ENCODE peak calls at places on chromosome 5, in six cellular contexts. I is IMR-90, D is SK-N-SH, R is mesenchymal stem cell, N is HCT116, L is PC-3. U is an unnamed sample.
A peak's percentile ranks its signal among the peaks of the same experiment; 100 is the strongest.

GRCh38 chr5:132263548-132264261 is 6.2 kb downstream of the PDLIM4 start:
- DNase-seq in I (peak; percentile 94), D (peak; percentile 29), R (peak; percentile 84), N (no peak), L (peak; percentile 72), U (no peak)

GRCh38 chr5:33588654-33589372 is 148.0 kb downstream of the TARS1 start:
- DNase-seq in I (no peak), D (peak; percentile 29), R (no peak), N (peak; percentile 47), L (peak; percentile 24), U (no peak)

GRCh38 chr5:94744906-94745305 is 126.4 kb downstream of the SLF1 start:
- DNase-seq in I (no peak), D (no peak), R (no peak), N (no peak), L (no peak), U (no peak)

GRCh38 chr5:78610163-78610583 is 38.4 kb downstream of the LHFPL2 start:
- DNase-seq in I (peak; percentile 67), D (no peak), R (peak; percentile 70), N (no peak), L (no peak), U (no peak)

GRCh38 chr5:139644646-139645494 is 3.3 kb upstream of the CXXC5 start:
- DNase-seq in I (no peak), D (peak; percentile 15), R (no peak), N (no peak), L (no peak), U (no peak)

GRCh38 chr5:155974369-155974768 is 352.6 kb upstream of the SGCD start:
- DNase-seq in I (no peak), D (no peak), R (no peak), N (no peak), L (no peak), U (no peak)

GRCh38 chr5:40676643-40677333 is 2.9 kb upstream of the PTGER4 start:
- DNase-seq in I (peak; percentile 87), D (no peak), R (peak; percentile 59), N (no peak), L (peak; percentile 92), U (no peak)

GRCh38 chr5:127014573-127014972 is 15.8 kb downstream of the MARCHF3 start:
- DNase-seq in I (no peak), D (no peak), R (no peak), N (no peak), L (no peak), U (no peak)

GRCh38 chr5:34789021-34789531 is 49.9 kb upstream of the TTC23L start:
- DNase-seq in I (peak; percentile 47), D (no peak), R (peak; percentile 37), N (no peak), L (no peak), U (no peak)

GRCh38 chr5:14663734-14664269 is 716 bp upstream of the OTULIN start:
- DNase-seq in I (no peak), D (peak; percentile 54), R (no peak), N (no peak), L (no peak), U (no peak)

GRCh38 chr5:172799416-172799815 is 28.4 kb upstream of the DUSP1 start:
- DNase-seq in I (no peak), D (no peak), R (no peak), N (no peak), L (no peak), U (no peak)

GRCh38 chr5:172800088-172800551 is 29.1 kb upstream of the DUSP1 start:
- DNase-seq in I (peak; percentile 98), D (no peak), R (peak; percentile 99), N (no peak), L (peak; percentile 64), U (no peak)

GRCh38 chr5:172797800-172798199 is 26.8 kb upstream of the DUSP1 start:
- DNase-seq in I (no peak), D (no peak), R (no peak), N (no peak), L (no peak), U (no peak)

GRCh38 chr5:172796306-172796705 is 25.3 kb upstream of the DUSP1 start:
- DNase-seq in I (no peak), D (no peak), R (no peak), N (no peak), L (no peak), U (no peak)

GRCh38 chr5:172798422-172799215 is 27.6 kb upstream of the DUSP1 start:
- DNase-seq in I (peak; percentile 94), D (no peak), R (peak; percentile 86), N (no peak), L (peak; percentile 91), U (no peak)
- H3K9ac ChIP-seq in I (peak overlapping the region; percentile 19), D (no peak overlapping the region), R (peak overlapping the region; percentile 67), N (no peak overlapping the region), L (peak overlapping the region; percentile 75), U (no peak overlapping the region)

DNA sequence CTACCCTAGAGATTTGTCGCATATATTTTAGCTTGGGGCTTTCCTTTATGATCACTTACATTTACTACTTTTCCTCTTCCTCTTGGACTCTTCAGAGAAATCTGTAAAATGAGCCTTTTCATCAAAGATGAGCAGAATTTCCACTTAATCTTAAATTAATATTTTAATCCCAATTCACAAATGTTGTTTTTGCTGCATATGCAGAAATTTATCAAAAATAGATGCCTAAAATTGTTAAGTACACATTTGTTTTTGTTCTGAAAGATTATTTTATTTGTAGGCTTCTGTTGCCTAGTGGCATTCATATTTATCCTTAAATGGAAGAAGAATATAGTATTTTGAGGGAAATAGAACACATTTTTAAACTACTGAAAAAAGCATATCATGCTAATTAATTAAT is 168.6 kb downstream of the CDH9 start:
- DNase-seq in I (no peak), D (no peak), R (no peak), N (no peak), L (no peak), U (no peak)
- H3K9ac ChIP-seq in I (no peak overlapping the region), D (no peak overlapping the region), R (no peak overlapping the region), N (no peak overlapping the region), L (no peak overlapping the region), U (no peak overlapping the region)

DNA sequence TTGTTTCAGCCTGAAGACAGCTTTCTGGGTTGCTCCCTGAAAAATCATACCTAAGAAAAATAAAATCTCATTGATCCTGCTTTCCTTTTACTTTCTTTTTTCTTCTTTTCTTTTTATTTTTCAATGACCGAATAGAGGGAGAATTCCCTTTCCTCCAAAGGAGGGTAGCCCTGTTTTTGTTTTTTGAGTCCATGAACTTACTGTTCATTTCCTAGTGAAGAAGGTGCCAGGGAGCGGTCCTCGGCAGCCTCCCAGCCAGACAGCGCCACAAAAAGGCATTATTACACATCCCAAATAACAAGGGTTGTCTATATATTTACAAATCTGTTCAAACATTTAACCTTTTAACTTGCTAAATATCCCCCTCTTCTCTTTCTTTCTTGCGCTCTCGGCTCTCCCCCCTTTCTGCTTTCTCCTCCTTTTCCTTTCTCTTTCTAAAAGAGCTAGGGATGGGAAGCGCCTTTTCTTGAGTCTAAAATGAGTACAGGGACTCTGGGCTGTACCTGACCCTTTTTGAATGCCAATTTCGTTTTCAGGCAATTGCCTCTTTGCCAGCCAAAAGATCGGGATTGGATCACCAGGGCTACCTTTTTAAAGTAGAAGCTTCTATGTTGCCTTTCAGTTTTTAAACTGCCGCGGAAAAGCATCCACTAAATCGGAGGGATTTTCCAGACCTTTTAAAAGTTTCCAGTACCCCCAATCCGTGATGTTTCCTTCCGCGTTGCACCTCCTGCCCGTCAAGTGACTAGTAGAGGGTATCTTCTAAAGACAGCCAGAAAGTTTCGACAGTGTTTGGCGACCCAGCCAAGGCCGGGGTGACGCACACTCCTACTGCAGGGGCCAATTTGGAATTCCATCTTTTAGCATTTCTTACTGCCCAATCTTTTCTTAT is 125.6 kb downstream of the TMEM161B start:
- DNase-seq in I (no peak), D (no peak), R (peak; percentile 18), N (no peak), L (no peak), U (peak; percentile 31)
- H3K9ac ChIP-seq in I (no peak overlapping the region), D (no peak overlapping the region), R (peak overlapping the region; percentile 56), N (no peak overlapping the region), L (no peak overlapping the region), U (no peak overlapping the region)

GRCh38 chr5:138544171-138545134 is 1.4 kb upstream of the ETF1 start:
- DNase-seq in I (peak; percentile 47), D (no peak), R (peak; percentile 51), N (no peak), L (peak; percentile 25), U (no peak)
- H3K9ac ChIP-seq in I (peak overlapping the region; percentile 90), D (peak overlapping the region; percentile 99), R (peak overlapping the region; percentile 100), N (peak overlapping the region; percentile 91), L (peak overlapping the region; percentile 98), U (no peak overlapping the region)

DNA sequence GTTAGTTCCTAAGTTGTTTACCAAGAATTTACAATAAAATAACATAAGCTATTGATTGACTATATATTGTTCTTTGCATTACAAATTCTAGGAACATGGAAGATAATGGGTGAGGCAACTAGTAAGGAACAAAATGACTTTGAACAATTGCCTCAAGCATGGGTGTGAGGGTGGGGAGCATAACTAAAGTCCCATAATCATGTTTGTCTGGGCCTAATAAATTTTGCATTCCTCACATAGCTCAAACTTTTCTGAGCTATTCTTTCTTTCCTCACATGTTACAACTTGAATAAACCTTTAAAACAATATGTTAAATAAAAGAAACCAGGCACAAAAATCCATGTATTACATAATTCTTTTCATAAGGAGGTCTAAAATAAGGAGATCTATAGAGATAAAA is 1066.1 kb downstream of the NR2F1-AS1 start:
- DNase-seq in I (no peak), D (no peak), R (no peak), N (no peak), L (no peak), U (no peak)
- H3K9ac ChIP-seq in I (no peak overlapping the region), D (no peak overlapping the region), R (no peak overlapping the region), N (no peak overlapping the region), L (no peak overlapping the region), U (no peak overlapping the region)

U was measured in neuronal stem cell.